ENCODE peak calls at places on chromosomes 5 and 9, in four cellular contexts. M is putamen, J is HT-29, T is ELR. B is an unnamed sample.

GRCh38 chr9:35907732-35908483 is 1.4 kb upstream of the SPAAR start:
- DNase-seq in M (no peak), J (peak), T (peak), B (peak)

GRCh38 chr5:20680718-20681302 is 692.8 kb upstream of the CDH18 start:
- DNase-seq in M (no peak), J (no peak), T (peak), B (no peak)

GRCh38 chr5:30438785-30439184 is 754.7 kb upstream of the CDH6 start:
- DNase-seq in M (no peak), J (no peak), T (no peak), B (no peak)

GRCh38 chr5:91219803-91220371 is 163.2 kb downstream of the ARRDC3 start:
- DNase-seq in M (peak), J (peak), T (peak), B (peak)

GRCh38 chr5:78574731-78575161 is 73.8 kb downstream of the LHFPL2 start:
- DNase-seq in M (no peak), J (peak), T (peak), B (peak)

GRCh38 chr9:104882574-104882973 is 45.4 kb downstream of the ABCA1 start:
- DNase-seq in M (no peak), J (no peak), T (no peak), B (no peak)

GRCh38 chr9:130707225-130707976 is 13.8 kb downstream of the EXOSC2 start:
- DNase-seq in M (no peak), J (peak), T (peak), B (peak)

GRCh38 chr9:131530546-131530929 is 525 bp downstream of the UCK1 start:
- DNase-seq in M (no peak), J (peak), T (peak), B (peak)

GRCh38 chr5:145825751-145826180 is 9.4 kb downstream of the PRELID2 start:
- DNase-seq in M (no peak), J (peak), T (peak), B (peak)

GRCh38 chr5:177427919-177428573 is 1.6 kb downstream of the GRK6 start:
- DNase-seq in M (no peak), J (no peak), T (no peak), B (no peak)

B was measured in Calu3.